ENCODE peak calls at places on chromosomes 16 and 17, in five cellular contexts. N is AG09309, S is A549, Z is H1, T is heart left ventricle. P is an unnamed sample.

GRCh38 chr17:47739150-47739549 is 6.1 kb downstream of the TBX21 start:
- DNase-seq in N (no peak), S (no peak), Z (no peak), T (no peak), P (no peak)

GRCh38 chr16:3256876-3257465 is 538 bp upstream of the MEFV start:
- DNase-seq in N (no peak), S (no peak), Z (no peak), T (no peak), P (peak; percentile 85)

GRCh38 chr17:78735832-78736525 is 46.1 kb downstream of the CYTH1 start:
- DNase-seq in N (no peak), S (no peak), Z (no peak), T (no peak), P (peak; percentile 24)

GRCh38 chr17:66403846-66404597 is 101.6 kb downstream of the PRKCA start:
- DNase-seq in N (no peak), S (no peak), Z (no peak), T (no peak), P (no peak)

GRCh38 chr17:54948380-54948779 is 20.1 kb downstream of the COX11 start:
- DNase-seq in N (peak; percentile 44), S (no peak), Z (no peak), T (no peak), P (peak; percentile 96)

GRCh38 chr16:27436921-27437650 is 35.1 kb downstream of the IL21R start:
- DNase-seq in N (no peak), S (no peak), Z (peak; percentile 24), T (no peak), P (no peak)

GRCh38 chr17:64777413-64778101 is 115.5 kb upstream of the SMURF2 start:
- DNase-seq in N (no peak), S (no peak), Z (no peak), T (peak; percentile 80), P (no peak)

GRCh38 chr16:2919511-2920255 is 8.0 kb downstream of the FLYWCH1 start:
- DNase-seq in N (peak; percentile 34), S (peak; percentile 61), Z (peak; percentile 83), T (no peak), P (peak; percentile 78)

GRCh38 chr17:43573579-43574321 is 27.6 kb upstream of the ETV4 start:
- DNase-seq in N (no peak), S (no peak), Z (no peak), T (no peak), P (no peak)

GRCh38 chr17:47423406-47424295 is 99.9 kb downstream of the EFCAB13 start:
- DNase-seq in N (no peak), S (peak; percentile 41), Z (peak; percentile 72), T (peak; percentile 54), P (no peak)

DNA sequence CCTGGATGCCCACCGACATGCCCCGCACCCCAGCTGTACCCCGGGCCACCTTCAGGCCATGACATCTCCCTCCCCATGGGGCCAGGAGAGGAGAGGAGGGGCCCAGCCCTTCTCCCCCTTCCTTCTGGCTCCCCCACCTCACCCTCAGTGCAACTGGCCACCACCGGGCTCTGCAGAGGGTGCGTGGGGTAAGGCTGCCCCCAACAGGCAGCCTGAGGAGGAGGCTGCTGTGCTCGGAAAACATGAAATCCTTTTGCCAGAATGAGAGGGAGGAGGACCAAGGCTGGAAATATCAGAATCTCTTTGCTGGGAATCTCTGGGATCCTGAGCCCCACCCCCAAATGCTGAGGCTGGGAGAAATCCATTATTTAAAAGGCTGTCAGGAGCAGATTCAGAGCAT is 68.4 kb downstream of the CCT6B start:
- DNase-seq in N (no peak), S (peak; percentile 50), Z (peak; percentile 77), T (no peak), P (no peak)
- TF ChIP-seq CTCF in N (peak; percentile 48), S (peak; percentile 46), Z (peak; percentile 90), T (no peak), P (peak; percentile 36)

DNA sequence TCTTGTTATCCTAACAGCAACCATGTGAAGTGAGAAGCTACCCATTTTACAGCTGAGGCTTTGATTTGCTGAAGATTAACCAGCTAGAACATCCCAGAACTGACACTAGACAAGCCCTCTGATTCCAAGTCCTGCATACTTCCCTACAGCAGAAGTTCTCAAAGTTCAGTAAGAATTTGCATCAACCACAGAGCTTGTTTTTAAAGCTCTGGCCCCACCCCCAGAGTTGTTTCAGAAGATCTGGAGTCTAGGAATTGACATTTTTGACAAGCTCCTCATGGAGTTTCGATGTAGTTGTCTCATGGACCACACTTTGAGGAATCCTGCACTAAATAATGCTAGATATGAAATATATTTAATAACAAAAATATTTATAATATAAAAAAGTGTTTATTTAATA is 120.3 kb upstream of the ADAMTS18 start:
- DNase-seq in N (no peak), S (no peak), Z (no peak), T (no peak), P (no peak)
- H3K4me3 ChIP-seq in N (no peak overlapping the region), S (no peak overlapping the region), Z (no peak overlapping the region), T (no peak overlapping the region), P (no peak overlapping the region)

GRCh38 chr16:79210629-79211028 is 389.9 kb downstream of the MAF start:
- DNase-seq in N (no peak), S (no peak), Z (no peak), T (no peak), P (no peak)

GRCh38 chr16:79211581-79211980 is 389.0 kb downstream of the MAF start:
- DNase-seq in N (no peak), S (no peak), Z (no peak), T (no peak), P (no peak)

GRCh38 chr16:79213214-79213613 is 387.3 kb downstream of the MAF start:
- DNase-seq in N (no peak), S (no peak), Z (no peak), T (no peak), P (no peak)

GRCh38 chr16:79209308-79209707 is 391.2 kb downstream of the MAF start:
- DNase-seq in N (no peak), S (no peak), Z (no peak), T (no peak), P (no peak)

DNA sequence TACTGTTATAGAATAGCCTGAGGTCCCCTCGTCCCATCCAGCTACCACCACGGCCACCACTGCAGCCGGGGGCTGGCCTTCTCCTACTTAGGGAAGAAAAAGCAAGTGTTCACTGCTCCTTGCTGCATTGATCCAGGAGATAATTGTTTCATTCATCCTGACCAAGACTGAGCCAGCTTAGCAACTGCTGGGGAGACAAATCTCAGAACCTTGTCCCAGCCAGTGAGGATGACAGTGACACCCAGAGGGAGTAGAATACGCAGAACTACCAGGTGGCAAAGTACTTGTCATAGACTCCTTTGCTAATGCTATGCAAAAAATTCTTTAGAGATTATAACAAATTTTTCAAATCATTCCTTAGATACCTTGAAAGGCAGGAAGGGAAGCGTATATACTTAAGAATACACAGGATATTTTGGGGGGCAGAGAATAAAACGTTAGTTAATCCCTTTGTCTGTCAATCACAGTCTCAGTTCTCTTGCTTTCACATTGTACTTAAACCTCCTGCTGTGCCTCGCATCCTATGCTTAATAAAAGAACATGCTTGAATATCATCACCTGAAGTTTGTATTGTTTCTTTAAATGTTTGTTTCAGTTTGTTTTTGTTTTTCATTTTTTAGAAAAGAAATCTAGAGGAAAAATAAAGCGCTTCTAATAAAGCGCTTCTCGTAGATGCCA is 388.3 kb downstream of the MAF start:
- DNase-seq in N (no peak), S (no peak), Z (no peak), T (no peak), P (no peak)
- TF ChIP-seq CTCF in N (no peak), S (no peak), Z (no peak), T (no peak), P (no peak)

GRCh38 chr16:48276102-48276501 is 28.8 kb upstream of the ABCC11 start:
- DNase-seq in N (no peak), S (no peak), Z (no peak), T (no peak), P (peak; percentile 16)
- H3K4me3 ChIP-seq in N (no peak overlapping the region), S (no peak overlapping the region), Z (no peak overlapping the region), T (no peak overlapping the region), P (no peak overlapping the region)

DNA sequence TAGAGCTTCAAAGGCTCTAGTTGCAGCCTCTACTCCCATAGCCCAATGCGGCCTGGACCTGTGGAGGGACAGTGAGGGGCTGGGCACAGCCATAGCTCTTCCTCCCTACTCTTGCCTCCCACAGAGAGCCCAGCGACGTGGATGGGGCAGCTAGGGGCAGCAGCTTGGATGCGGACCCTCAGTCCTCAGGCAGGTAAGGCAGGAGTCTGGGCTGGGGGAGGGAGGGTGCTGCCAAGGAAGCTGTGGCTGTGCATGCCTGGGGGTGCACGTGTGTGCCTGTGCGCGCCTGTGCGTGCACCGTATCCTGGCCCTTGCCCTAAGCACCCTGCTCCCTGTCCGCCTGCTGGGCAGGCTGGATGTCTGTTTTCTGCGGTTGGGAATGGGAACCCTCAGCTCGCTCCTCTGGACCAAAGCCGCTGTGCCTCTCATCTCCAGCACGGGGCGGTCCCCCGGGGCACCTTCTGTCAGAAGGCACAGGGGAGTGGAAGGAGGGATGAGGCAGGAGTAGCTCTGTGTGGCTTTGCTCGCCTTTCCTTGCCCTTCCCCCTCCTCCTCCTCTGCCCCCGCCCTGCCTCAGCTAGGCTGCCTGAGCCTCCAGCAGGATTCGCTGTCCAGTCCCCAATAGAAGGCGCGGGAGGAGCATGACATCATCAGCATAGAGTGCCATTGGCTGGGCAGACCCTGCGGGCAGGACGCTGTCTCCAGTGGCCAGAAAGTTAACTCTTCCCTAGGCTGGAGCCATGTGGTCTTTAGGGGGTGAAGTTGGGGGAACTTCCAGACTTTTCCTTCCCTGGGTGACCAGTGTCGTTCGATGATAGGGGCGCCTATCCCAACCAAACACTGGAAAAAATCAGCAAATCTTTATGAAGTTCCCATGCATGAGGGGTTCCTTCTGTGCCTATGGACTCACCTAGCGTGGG is 797 bp downstream of the PRCD start:
- DNase-seq in N (peak; percentile 71), S (peak; percentile 100), Z (peak; percentile 88), T (peak; percentile 93), P (peak; percentile 94)
- TF ChIP-seq CTCF in N (peak; percentile 22), S (no peak), Z (no peak), T (no peak), P (peak; percentile 17)

GRCh38 chr16:57069635-57070350 is 22.6 kb upstream of the CPNE2 start:
- DNase-seq in N (no peak), S (no peak), Z (no peak), T (peak; percentile 47), P (no peak)
- H3K4me3 ChIP-seq in N (no peak overlapping the region), S (no peak overlapping the region), Z (no peak overlapping the region), T (no peak overlapping the region), P (no peak overlapping the region)

GRCh38 chr17:38674749-38675615 is at the start of gene EPOP:
- DNase-seq in N (no peak), S (peak; percentile 90), Z (peak; percentile 91), T (peak; percentile 93), P (peak; percentile 74)
- TF ChIP-seq CTCF in N (no peak), S (no peak), Z (no peak), T (no peak), P (no peak)

GRCh38 chr17:81044764-81045589 is 10.0 kb downstream of the BAIAP2 start:
- DNase-seq in N (no peak), S (no peak), Z (no peak), T (peak; percentile 93), P (peak; percentile 60)
- H3K4me3 ChIP-seq in N (no peak overlapping the region), S (no peak overlapping the region), Z (no peak overlapping the region), T (peak overlapping the region; percentile 18), P (no peak overlapping the region)